ENCODE peak calls at places on chromosomes 6 and 20, in seven cellular contexts. B is sigmoid colon, W is choroid plexus epithelial cell, U is cardiac fibroblast, C is transverse colon, Z is adrenal gland, T is BJ. V is an unnamed sample.

GRCh38 chr20:16785221-16785620 is 37.1 kb downstream of the OTOR start:
- DNase-seq in B (no peak), W (peak), U (peak), C (no peak), Z (no peak), T (no peak), V (peak)

GRCh38 chr6:44096615-44097014 is 30.6 kb downstream of the MRPL14 start:
- DNase-seq in B (peak), W (peak), U (peak), C (peak), Z (peak), T (no peak), V (peak)

GRCh38 chr20:45070932-45071632 is 29.8 kb downstream of the KCNS1 start:
- DNase-seq in B (no peak), W (peak), U (peak), C (no peak), Z (peak), T (no peak), V (peak)

GRCh38 chr6:163460307-163460782 is 45.8 kb downstream of the QKI start:
- DNase-seq in B (no peak), W (peak), U (peak), C (no peak), Z (no peak), T (no peak), V (peak)

GRCh38 chr20:6920991-6921613 is 153.6 kb downstream of the BMP2 start:
- DNase-seq in B (no peak), W (no peak), U (peak), C (no peak), Z (no peak), T (no peak), V (no peak)

GRCh38 chr6:150069707-150070106 is 786 bp upstream of the ULBP3 start:
- DNase-seq in B (no peak), W (no peak), U (no peak), C (peak), Z (peak), T (no peak), V (no peak)

GRCh38 chr6:34523441-34524206 is 32.5 kb downstream of the SPDEF start:
- DNase-seq in B (no peak), W (no peak), U (no peak), C (no peak), Z (no peak), T (no peak), V (no peak)

GRCh38 chr6:149918151-149918905 is 4.6 kb downstream of the RAET1G start:
- DNase-seq in B (no peak), W (no peak), U (no peak), C (no peak), Z (no peak), T (no peak), V (no peak)

GRCh38 chr6:24646771-24647170 is 780 bp upstream of the KIAA0319 start:
- DNase-seq in B (no peak), W (peak), U (peak), C (peak), Z (no peak), T (no peak), V (peak)

GRCh38 chr6:108563292-108563691 is 2.6 kb downstream of the FOXO3 start:
- DNase-seq in B (no peak), W (no peak), U (peak), C (no peak), Z (no peak), T (no peak), V (no peak)

GRCh38 chr6:124738496-124738895 is 223.7 kb upstream of the RNF217 start:
- DNase-seq in B (no peak), W (no peak), U (no peak), C (no peak), Z (no peak), T (no peak), V (no peak)

GRCh38 chr6:139081485-139081884 is 52.9 kb downstream of the ABRACL start:
- DNase-seq in B (no peak), W (no peak), U (no peak), C (no peak), Z (no peak), T (no peak), V (no peak)

DNA sequence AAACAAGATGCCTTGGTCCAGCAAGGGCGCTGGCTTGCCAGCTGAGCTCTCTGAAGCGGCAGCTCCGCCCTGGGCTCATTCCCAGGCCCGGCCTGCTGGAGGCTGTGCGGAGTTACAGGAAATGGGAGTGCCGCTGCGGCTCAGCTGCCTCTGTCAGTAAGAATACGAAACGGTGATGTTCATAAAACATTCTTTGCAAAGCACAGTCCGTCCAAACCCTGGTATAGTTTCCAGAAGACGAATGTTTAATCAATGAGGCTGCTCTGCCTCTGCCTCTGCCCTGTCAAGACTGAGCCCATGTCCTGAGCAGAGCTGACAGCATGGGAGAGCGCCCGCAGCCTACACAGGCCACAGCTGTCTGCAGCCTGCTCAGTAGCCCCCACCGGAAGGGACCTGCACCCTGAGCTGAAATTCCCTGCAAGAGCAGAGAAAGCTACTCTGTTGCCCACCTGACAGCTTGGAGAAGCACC is 153.3 kb upstream of the SNX9 start:
- DNase-seq in B (peak), W (peak), U (peak), C (peak), Z (peak), T (peak), V (peak)
- TF ChIP-seq CTCF in B (no peak), W (peak), U (peak), C (peak), Z (no peak), T (peak), V (peak)

DNA sequence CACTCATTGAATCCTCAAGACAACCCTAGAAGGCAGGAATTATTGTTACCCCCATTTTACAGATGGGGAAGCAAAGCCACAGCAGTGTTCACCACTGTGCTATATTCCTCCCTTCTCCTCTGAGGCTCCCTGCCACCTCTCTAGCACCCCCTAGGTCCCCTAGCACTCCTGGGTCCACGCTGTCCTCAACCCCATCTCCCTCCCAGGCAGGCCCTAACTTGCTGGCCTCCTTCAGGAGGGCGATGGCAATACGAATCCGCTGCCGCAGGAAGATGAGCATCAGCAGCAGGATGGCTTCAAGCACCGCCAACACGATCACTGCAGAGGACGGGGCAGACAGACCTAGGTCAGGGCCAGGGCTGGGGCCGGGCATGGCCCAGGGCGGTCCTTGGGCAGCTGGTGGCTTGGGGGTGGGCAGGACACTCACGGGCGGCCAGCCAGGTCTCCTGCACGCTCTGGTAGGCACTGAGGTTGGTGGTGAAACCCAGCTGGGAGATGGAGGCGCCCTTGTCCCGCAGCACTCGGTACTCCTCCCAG is 7.8 kb upstream of the NEU1 start:
- DNase-seq in B (no peak), W (no peak), U (no peak), C (no peak), Z (peak), T (no peak), V (no peak)
- TF ChIP-seq CTCF in B (no peak), W (no peak), U (no peak), C (no peak), Z (no peak), T (no peak), V (no peak)

GRCh38 chr20:52812231-52812847 is 159.8 kb upstream of the TSHZ2 start:
- DNase-seq in B (no peak), W (no peak), U (no peak), C (no peak), Z (peak), T (no peak), V (no peak)
- TF ChIP-seq CTCF in B (no peak), W (no peak), U (no peak), C (no peak), Z (no peak), T (no peak), V (no peak)

GRCh38 chr6:93040375-93040774 is 379.0 kb downstream of the EPHA7 start:
- DNase-seq in B (no peak), W (peak), U (peak), C (no peak), Z (no peak), T (no peak), V (no peak)

GRCh38 chr6:93035756-93036155 is 383.6 kb downstream of the EPHA7 start:
- DNase-seq in B (no peak), W (no peak), U (no peak), C (no peak), Z (no peak), T (no peak), V (no peak)

GRCh38 chr6:93036835-93037234 is 382.5 kb downstream of the EPHA7 start:
- DNase-seq in B (no peak), W (peak), U (peak), C (no peak), Z (no peak), T (no peak), V (peak)
- TF ChIP-seq CTCF in B (no peak), W (peak), U (peak), C (no peak), Z (no peak), T (no peak), V (peak)

GRCh38 chr6:41452763-41453162 is 93.4 kb upstream of the FOXP4 start:
- DNase-seq in B (no peak), W (no peak), U (no peak), C (no peak), Z (no peak), T (no peak), V (no peak)

GRCh38 chr6:41449399-41450245 is 96.6 kb upstream of the FOXP4 start:
- DNase-seq in B (peak), W (peak), U (no peak), C (peak), Z (peak), T (no peak), V (no peak)

GRCh38 chr6:41451515-41452163 is 94.5 kb upstream of the FOXP4 start:
- DNase-seq in B (peak), W (peak), U (peak), C (no peak), Z (no peak), T (peak), V (peak)

GRCh38 chr6:41450581-41450980 is 95.6 kb upstream of the FOXP4 start:
- DNase-seq in B (no peak), W (no peak), U (no peak), C (no peak), Z (no peak), T (no peak), V (no peak)

GRCh38 chr6:41451039-41451438 is 95.1 kb upstream of the FOXP4 start:
- DNase-seq in B (no peak), W (no peak), U (no peak), C (no peak), Z (no peak), T (no peak), V (no peak)
- TF ChIP-seq CTCF in B (no peak), W (peak), U (peak), C (no peak), Z (no peak), T (no peak), V (peak)

GRCh38 chr6:145502417-145502816 is 232.9 kb downstream of the EPM2A start:
- DNase-seq in B (no peak), W (peak), U (peak), C (no peak), Z (no peak), T (no peak), V (no peak)

GRCh38 chr6:145506554-145506953 is 228.8 kb downstream of the EPM2A start:
- DNase-seq in B (no peak), W (no peak), U (peak), C (no peak), Z (peak), T (no peak), V (no peak)

GRCh38 chr6:145507251-145507650 is 228.1 kb downstream of the EPM2A start:
- DNase-seq in B (no peak), W (no peak), U (no peak), C (no peak), Z (no peak), T (no peak), V (no peak)

DNA sequence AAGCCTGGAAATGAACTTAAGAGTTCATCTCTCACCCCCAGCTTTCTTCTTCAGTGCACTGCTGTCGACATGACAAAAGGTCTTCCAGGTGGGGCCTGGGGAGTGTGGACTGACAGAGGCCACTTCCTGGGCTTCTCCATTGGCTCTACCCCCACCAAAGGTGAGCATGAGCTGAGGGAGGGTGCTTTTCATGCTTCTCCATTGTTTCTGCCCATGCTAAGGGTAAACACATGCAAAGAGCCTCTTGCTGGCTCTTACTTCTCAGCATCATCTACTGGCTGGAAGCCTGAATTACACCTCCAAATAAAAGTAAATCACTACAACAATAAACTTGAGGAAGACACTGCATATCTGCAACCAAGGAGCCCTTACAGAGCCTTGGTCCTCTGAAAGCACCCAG is 227.2 kb downstream of the EPM2A start:
- DNase-seq in B (no peak), W (peak), U (peak), C (no peak), Z (no peak), T (no peak), V (no peak)
- TF ChIP-seq CTCF in B (no peak), W (peak), U (no peak), C (no peak), Z (no peak), T (peak), V (no peak)

GRCh38 chr6:104930939-104931338 is 26.0 kb upstream of the LIN28B start:
- DNase-seq in B (no peak), W (no peak), U (no peak), C (no peak), Z (no peak), T (no peak), V (no peak)

GRCh38 chr6:104929348-104929747 is 27.6 kb upstream of the LIN28B start:
- DNase-seq in B (no peak), W (no peak), U (no peak), C (no peak), Z (no peak), T (no peak), V (no peak)

DNA sequence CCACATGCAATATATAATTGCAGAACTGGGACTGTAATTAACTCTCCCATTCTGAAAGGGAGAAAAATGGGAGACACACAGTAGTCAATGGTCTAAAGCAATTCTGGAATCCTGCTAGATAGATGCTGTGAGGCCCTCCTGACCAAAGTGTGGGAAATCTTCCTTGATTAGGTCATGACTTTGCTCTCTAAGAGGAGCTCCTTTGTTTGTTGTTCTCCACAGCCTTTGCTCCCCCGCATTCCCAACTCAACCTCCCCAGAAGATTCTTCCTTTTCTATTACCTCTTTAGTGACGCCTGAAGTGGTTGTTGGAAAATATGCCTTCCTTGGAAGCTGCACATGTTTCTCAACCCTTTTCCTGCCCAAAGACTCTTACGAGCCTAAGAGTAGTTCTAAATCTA is 28.8 kb upstream of the LIN28B start:
- DNase-seq in B (no peak), W (no peak), U (peak), C (no peak), Z (no peak), T (no peak), V (no peak)
- TF ChIP-seq CTCF in B (no peak), W (no peak), U (no peak), C (no peak), Z (no peak), T (no peak), V (no peak)

GRCh38 chr6:145278163-145278807 is 457.0 kb downstream of the EPM2A start:
- DNase-seq in B (no peak), W (peak), U (no peak), C (no peak), Z (no peak), T (peak), V (peak)
- TF ChIP-seq CTCF in B (no peak), W (no peak), U (no peak), C (no peak), Z (no peak), T (no peak), V (no peak)

DNA sequence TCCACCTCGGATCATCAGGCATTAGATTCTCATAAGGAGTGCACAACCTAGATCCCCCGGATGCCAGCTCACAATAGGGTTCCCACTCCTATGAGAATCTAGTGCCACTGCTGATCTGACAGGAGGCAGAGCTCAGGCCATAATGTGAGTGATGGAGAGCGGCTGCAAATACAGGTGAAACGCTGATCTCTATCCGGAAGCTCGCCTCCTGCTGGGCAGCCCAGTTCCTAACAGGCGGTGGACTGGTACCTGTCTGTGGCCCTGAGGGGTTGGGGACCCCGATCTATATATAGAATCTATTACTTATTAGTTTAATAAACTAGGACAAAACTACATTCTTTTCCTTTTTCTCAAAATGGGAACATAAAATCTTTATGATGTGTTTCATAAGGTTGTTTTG is 741.9 kb downstream of the RFPL4B start:
- DNase-seq in B (no peak), W (no peak), U (no peak), C (no peak), Z (no peak), T (no peak), V (no peak)
- TF ChIP-seq CTCF in B (no peak), W (peak), U (peak), C (no peak), Z (no peak), T (no peak), V (no peak)

DNA sequence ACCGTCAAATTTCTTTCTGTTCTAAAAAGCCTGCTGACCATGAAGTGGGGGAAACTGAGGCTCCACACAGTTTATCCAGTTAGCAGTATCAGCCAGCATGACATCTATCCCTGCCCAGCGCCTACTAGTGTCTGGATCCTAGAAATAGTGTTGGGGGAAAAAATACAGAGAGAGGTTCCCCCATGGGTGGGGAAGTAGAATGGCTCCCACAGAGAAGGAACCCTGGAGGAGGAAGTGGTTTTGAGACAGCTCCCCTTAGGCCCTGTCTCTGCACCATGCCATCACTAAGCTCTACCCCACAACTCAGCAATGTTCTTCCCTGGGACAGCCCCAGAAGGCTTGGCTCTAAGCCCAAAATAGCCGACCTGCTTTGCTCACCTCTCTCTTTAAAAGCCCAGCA is 153.4 kb downstream of the MBOAT1 start:
- DNase-seq in B (no peak), W (peak), U (no peak), C (no peak), Z (no peak), T (no peak), V (no peak)
- TF ChIP-seq CTCF in B (no peak), W (peak), U (no peak), C (no peak), Z (no peak), T (no peak), V (no peak)

V was measured in IMR-90.